ENCODE peak calls at places on chromosomes 6 and 20, in six cellular contexts. Q is prostate gland; M is heart left ventricle; I is mammary epithelial cell; N is CD8-positive, alpha-beta memory T cell; X is NT2/D1. A is an unnamed sample.

GRCh38 chr6:18600236-18600635 is 213.1 kb downstream of the RNF144B start:
- DNase-seq in Q (no peak), M (no peak), I (no peak), N (no peak), X (peak; percentile 9), A (no peak)

GRCh38 chr6:159151266-159151855 is 17.8 kb upstream of the FNDC1 start:
- DNase-seq in Q (no peak), M (no peak), I (peak; percentile 19), N (peak; percentile 18), X (no peak), A (peak; percentile 67)

GRCh38 chr20:19253316-19253715 is 40.9 kb downstream of the SLC24A3 start:
- DNase-seq in Q (no peak), M (no peak), I (no peak), N (no peak), X (no peak), A (no peak)

GRCh38 chr20:45036044-45036755 is 64.7 kb downstream of the KCNS1 start:
- DNase-seq in Q (no peak), M (no peak), I (peak; percentile 74), N (no peak), X (no peak), A (no peak)

GRCh38 chr6:14910692-14911547 is 334.9 kb upstream of the JARID2 start:
- DNase-seq in Q (no peak), M (peak; percentile 56), I (no peak), N (no peak), X (no peak), A (peak; percentile 69)

GRCh38 chr6:168122521-168122920 is 43.5 kb upstream of the FRMD1 start:
- DNase-seq in Q (no peak), M (no peak), I (no peak), N (no peak), X (no peak), A (no peak)

GRCh38 chr20:58344741-58345140 is 35.2 kb downstream of the RAB22A start:
- DNase-seq in Q (no peak), M (no peak), I (peak; percentile 56), N (no peak), X (no peak), A (no peak)

GRCh38 chr20:62455929-62456328 is 19.9 kb downstream of the GATA5 start:
- DNase-seq in Q (no peak), M (no peak), I (no peak), N (no peak), X (no peak), A (no peak)

GRCh38 chr6:122903266-122903915 is 92.6 kb upstream of the CLVS2 start:
- DNase-seq in Q (no peak), M (no peak), I (no peak), N (no peak), X (no peak), A (no peak)

GRCh38 chr6:7721654-7722053 is 4.2 kb upstream of the BMP6 start:
- DNase-seq in Q (no peak), M (no peak), I (peak; percentile 26), N (no peak), X (no peak), A (no peak)

GRCh38 chr20:13717631-13718044 is 67.1 kb downstream of the ESF1 start:
- DNase-seq in Q (no peak), M (no peak), I (no peak), N (no peak), X (no peak), A (peak; percentile 10)

GRCh38 chr6:3898270-3898994 is 49.3 kb downstream of the FAM50B start:
- DNase-seq in Q (no peak), M (no peak), I (no peak), N (no peak), X (no peak), A (no peak)

GRCh38 chr6:135002229-135002844 is 52.3 kb downstream of the HBS1L start:
- DNase-seq in Q (no peak), M (no peak), I (no peak), N (peak; percentile 16), X (no peak), A (peak; percentile 30)

GRCh38 chr6:6629416-6629815 is 40.9 kb downstream of the LY86 start:
- DNase-seq in Q (no peak), M (no peak), I (no peak), N (no peak), X (no peak), A (peak; percentile 6)

GRCh38 chr6:42125663-42126062 is 16.8 kb downstream of the C6orf132 start:
- DNase-seq in Q (no peak), M (no peak), I (no peak), N (no peak), X (no peak), A (no peak)

GRCh38 chr20:62368629-62369507 is 1.8 kb upstream of the LAMA5 start:
- DNase-seq in Q (no peak), M (peak; percentile 48), I (peak; percentile 51), N (no peak), X (no peak), A (peak; percentile 98)

GRCh38 chr20:39756828-39757227 is 794.7 kb downstream of the DHX35 start:
- DNase-seq in Q (no peak), M (no peak), I (no peak), N (no peak), X (no peak), A (no peak)

GRCh38 chr6:27414300-27414699 is 25.7 kb downstream of the ZNF391 start:
- DNase-seq in Q (no peak), M (no peak), I (no peak), N (no peak), X (no peak), A (no peak)

GRCh38 chr6:27419363-27419762 is 30.8 kb downstream of the ZNF391 start:
- DNase-seq in Q (no peak), M (no peak), I (no peak), N (no peak), X (no peak), A (no peak)

GRCh38 chr6:27415898-27416297 is 27.3 kb downstream of the ZNF391 start:
- DNase-seq in Q (no peak), M (no peak), I (no peak), N (no peak), X (no peak), A (no peak)

GRCh38 chr6:27414996-27415395 is 26.4 kb downstream of the ZNF391 start:
- DNase-seq in Q (no peak), M (no peak), I (peak; percentile 25), N (no peak), X (no peak), A (no peak)
- H3K9me3 ChIP-seq in Q (no peaks in the 10 kb centered on the region), M (no peaks in the 10 kb centered on the region), I (peaks cover 11% of the 10 kb centered on the region), N (no peaks in the 10 kb centered on the region), X (peaks cover 11% of the 10 kb centered on the region), A (no peaks in the 10 kb centered on the region)

GRCh38 chr20:22684072-22684762 is 99.8 kb upstream of the FOXA2 start:
- DNase-seq in Q (peak; percentile 60), M (peak; percentile 66), I (peak; percentile 54), N (no peak), X (peak; percentile 56), A (peak; percentile 94)

GRCh38 chr20:22682381-22682780 is 98.0 kb upstream of the FOXA2 start:
- DNase-seq in Q (no peak), M (no peak), I (no peak), N (no peak), X (no peak), A (no peak)

GRCh38 chr20:22686097-22686496 is 101.7 kb upstream of the FOXA2 start:
- DNase-seq in Q (no peak), M (peak; percentile 71), I (peak; percentile 50), N (no peak), X (peak; percentile 25), A (peak; percentile 82)

GRCh38 chr20:22687676-22688360 is 103.4 kb upstream of the FOXA2 start:
- DNase-seq in Q (no peak), M (no peak), I (no peak), N (no peak), X (no peak), A (no peak)

DNA sequence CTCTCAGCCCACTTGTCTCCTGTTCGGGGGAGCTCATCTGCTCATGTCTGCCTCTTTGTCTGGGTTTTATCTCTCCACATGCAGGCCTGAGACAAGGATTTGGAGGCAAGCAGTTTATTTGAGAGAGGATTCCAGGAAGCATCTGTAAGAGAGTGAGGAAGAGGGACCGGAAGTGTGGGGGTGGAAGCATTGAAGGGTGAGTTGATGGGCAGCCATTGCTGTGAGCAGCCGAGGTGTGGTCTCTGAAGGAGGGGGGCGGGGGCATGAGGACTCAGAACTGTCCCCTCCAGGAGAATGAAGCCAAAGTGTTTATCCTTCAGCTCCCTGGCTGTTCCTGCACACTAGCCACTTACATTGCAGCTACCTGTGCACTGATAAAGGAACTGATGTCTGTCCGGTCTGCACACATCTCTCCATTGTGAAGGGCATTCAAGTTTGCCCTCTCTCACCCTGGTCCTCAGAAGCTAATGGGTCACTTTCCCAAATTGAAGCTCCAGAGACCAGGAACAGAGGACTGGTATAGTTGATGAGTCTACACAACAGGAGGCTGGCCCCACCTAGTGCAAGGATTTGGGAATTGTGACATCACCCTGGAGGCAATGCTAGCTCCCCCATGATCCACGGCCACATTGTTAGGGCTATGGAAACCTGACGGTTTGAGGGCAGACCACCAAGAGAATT is 100.5 kb upstream of the FOXA2 start:
- DNase-seq in Q (no peak), M (no peak), I (no peak), N (no peak), X (no peak), A (peak; percentile 59)
- H3K4me1 ChIP-seq in Q (no peaks in the 10 kb centered on the region), M (no peaks in the 10 kb centered on the region), I (no peaks in the 10 kb centered on the region), N (no peaks in the 10 kb centered on the region), X (no peaks in the 10 kb centered on the region), A (no peaks in the 10 kb centered on the region)

DNA sequence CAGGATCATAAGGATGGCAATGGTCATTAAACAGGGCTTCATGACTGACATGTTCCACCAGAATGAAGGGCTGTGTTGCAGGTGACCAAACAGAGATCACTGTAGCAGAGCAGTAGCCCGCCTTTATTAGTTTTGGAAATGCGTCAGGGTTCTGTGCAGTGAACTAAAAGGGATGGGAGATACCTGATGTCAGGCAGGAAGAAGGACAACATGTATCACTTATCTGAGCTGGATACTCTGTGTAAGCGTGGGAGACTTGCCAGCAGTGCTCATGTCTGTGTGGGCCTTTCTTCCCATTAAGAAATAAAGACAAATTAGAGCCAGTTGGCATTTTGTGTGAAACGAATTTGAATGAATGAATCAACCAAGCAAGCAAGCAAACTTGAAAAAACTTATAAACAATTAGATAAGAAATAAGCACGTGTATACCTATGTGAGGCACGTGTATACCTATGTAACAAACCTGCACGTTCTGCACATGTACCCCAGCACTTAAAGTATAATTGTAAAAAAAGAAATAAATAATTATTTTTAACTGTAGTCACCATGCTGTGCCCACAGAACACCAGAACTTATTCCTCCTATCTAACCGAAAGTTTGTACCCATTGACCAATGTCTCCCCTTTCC is at the start of gene DEFB116:
- DNase-seq in Q (no peak), M (no peak), I (no peak), N (no peak), X (no peak), A (no peak)
- H3K9me3 ChIP-seq in Q (no peaks in the 10 kb centered on the region), M (no peaks in the 10 kb centered on the region), I (peaks cover 3% of the 10 kb centered on the region), N (no peaks in the 10 kb centered on the region), X (peaks cover 13% of the 10 kb centered on the region), A (no peaks in the 10 kb centered on the region)

DNA sequence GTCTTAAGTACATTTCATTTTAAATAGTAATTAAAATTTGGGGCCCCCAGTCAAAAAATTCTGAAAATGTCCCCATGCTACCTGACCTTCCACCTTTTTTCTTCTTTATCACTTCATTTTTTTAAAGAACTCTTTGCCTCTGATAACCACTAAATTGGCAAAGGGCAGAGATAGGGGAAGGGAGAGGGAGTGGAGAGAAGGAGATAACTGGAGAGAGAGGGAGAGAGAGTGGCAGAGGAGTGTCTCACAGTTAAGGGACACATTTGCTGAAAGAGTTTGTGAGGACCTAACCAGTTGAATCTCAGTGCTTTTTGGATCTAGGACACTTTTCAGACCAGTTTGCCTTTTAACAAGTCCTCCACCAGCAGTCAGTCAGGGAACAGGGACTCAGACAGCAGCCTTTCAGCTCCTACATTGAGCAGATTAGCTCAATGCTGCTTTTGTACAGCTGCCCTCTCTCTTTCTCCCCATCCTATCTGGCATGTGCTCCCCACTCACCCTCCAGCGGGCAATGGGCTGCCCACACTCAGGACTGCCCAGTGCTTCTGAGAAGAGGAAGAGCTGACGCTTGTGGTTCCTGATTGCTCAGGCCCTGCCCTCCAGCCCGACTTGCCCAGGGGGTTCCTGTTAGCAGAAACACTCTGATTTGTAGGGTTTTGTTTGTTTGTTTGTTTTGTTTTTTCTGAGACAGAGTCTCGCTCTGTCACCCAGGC is 14.4 kb downstream of the ARMC2 start:
- DNase-seq in Q (no peak), M (peak; percentile 53), I (no peak), N (no peak), X (no peak), A (no peak)
- H3K4me1 ChIP-seq in Q (no peaks in the 10 kb centered on the region), M (no peaks in the 10 kb centered on the region), I (no peaks in the 10 kb centered on the region), N (peaks cover 7% of the 10 kb centered on the region), X (no peaks in the 10 kb centered on the region), A (no peaks in the 10 kb centered on the region)